ENCODE peak calls at places on chromosomes 13 and 19, in five cellular contexts. M, R, T, I and A are unnamed samples.

GRCh38 chr19:5192568-5192967 is 148.0 kb downstream of the PTPRS start:
- DNase-seq in M (no peak), R (no peak), T (no peak), I (no peak), A (no peak)

GRCh38 chr19:11735375-11735774 is 3.4 kb downstream of the ZNF823 start:
- DNase-seq in M (no peak), R (no peak), T (no peak), I (no peak), A (no peak)

GRCh38 chr13:48647625-48648024 is 6.1 kb upstream of the CYSLTR2 start:
- DNase-seq in M (no peak), R (no peak), T (no peak), I (no peak), A (no peak)

GRCh38 chr19:18203408-18203862 is 407 bp downstream of the RAB3A start:
- DNase-seq in M (no peak), R (no peak), T (peak), I (no peak), A (no peak)

GRCh38 chr13:106515635-106516254 is 19.7 kb downstream of the EFNB2 start:
- DNase-seq in M (no peak), R (no peak), T (no peak), I (no peak), A (no peak)

GRCh38 chr13:40485611-40486517 is 180.6 kb downstream of the FOXO1 start:
- DNase-seq in M (no peak), R (no peak), T (no peak), I (no peak), A (no peak)

GRCh38 chr13:38905861-38906260 is 84.8 kb downstream of the STOML3 start:
- DNase-seq in M (no peak), R (no peak), T (no peak), I (no peak), A (no peak)

GRCh38 chr13:114179087-114179658 is at the start of gene CFAP97D2:
- DNase-seq in M (no peak), R (no peak), T (no peak), I (no peak), A (no peak)

GRCh38 chr19:48393559-48394330 is at the start of gene GRIN2D:
- DNase-seq in M (peak), R (no peak), T (no peak), I (no peak), A (peak)

GRCh38 chr13:52003551-52003950 is 7.7 kb downstream of the ATP7B start:
- DNase-seq in M (no peak), R (no peak), T (no peak), I (no peak), A (no peak)

GRCh38 chr13:114064516-114065140 is 67.8 kb downstream of the RASA3 start:
- DNase-seq in M (peak), R (peak), T (peak), I (peak), A (no peak)

GRCh38 chr13:47112900-47113299 is 216.0 kb upstream of the HTR2A start:
- DNase-seq in M (no peak), R (no peak), T (no peak), I (no peak), A (no peak)

DNA sequence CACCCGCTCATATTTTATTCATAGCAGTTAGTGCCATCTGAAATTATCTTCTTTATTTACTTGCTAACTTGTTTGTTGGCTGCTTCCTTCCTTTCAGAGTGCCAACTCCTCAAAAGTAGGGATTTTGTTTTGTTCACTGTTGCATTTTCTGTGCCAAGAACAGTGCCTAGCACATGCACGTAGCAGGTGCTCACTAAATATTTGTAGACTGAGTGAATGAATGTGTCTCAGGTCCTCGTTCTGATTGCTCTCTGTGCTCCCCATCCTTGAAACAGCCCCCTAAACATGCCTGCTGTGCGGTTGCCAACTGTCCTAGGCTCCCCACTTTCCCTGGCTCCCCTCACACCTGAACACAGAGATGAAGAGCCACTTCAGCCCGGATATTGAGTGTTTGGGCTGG is 1.5 kb downstream of the GIPC1 start:
- DNase-seq in M (no peak), R (no peak), T (no peak), I (no peak), A (no peak)
- H3K27ac ChIP-seq in M (peak), R (no peak), T (no peak), I (peak), A (no peak)

DNA sequence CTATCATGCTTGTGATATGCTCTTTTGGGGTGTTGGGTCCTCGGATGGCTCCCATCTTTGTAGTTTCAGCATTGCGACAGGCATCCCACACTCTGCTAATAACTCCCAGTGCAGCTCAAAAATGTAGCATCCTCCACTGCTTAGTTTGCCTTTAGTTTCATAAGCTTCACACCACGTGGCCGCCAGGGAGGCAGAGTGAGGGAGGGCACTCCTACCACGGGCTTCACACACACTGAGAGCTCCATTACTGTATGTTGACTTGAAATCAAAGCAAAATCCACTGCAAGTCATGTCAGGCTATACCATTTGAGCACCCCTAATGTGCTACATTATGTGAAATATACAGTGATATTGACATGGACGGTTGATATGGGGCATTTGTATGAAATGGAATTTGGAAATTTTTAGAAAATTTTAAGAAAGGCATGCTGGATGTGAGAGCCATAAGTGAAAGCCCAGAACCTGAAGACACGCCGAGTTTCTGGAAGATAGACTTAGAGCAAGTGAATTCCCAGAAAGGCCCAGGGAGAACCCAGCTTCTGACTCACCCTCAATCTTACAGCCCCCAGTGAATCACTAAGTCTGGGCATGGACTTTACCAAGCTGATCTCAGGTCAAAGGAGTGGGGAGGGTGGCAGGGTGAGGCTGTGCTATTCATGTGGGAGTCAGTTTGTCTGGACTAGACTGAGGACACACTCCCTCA is 94.1 kb downstream of the HSPH1 start:
- DNase-seq in M (peak), R (no peak), T (no peak), I (peak), A (peak)
- H3K4me3 ChIP-seq in M (no peak), R (no peak), T (no peak), I (no peak), A (no peak)

GRCh38 chr19:7328647-7329046 is 20.1 kb upstream of the ARHGEF18 start:
- DNase-seq in M (no peak), R (no peak), T (no peak), I (no peak), A (no peak)
- TF ChIP-seq CTCF in M (no peak), R (no peak), T (no peak), I (no peak), A (no peak)

GRCh38 chr19:30596268-30596667 is 224.1 kb downstream of the ZNF536 start:
- DNase-seq in M (no peak), R (no peak), T (no peak), I (no peak), A (no peak)

GRCh38 chr19:30596813-30597399 is 224.7 kb downstream of the ZNF536 start:
- DNase-seq in M (no peak), R (no peak), T (no peak), I (no peak), A (no peak)

GRCh38 chr19:30593975-30594925 is 222.1 kb downstream of the ZNF536 start:
- DNase-seq in M (no peak), R (no peak), T (no peak), I (no peak), A (no peak)

GRCh38 chr19:30602661-30603322 is 230.6 kb downstream of the ZNF536 start:
- DNase-seq in M (no peak), R (no peak), T (no peak), I (no peak), A (no peak)

GRCh38 chr19:30598688-30599087 is 226.5 kb downstream of the ZNF536 start:
- DNase-seq in M (no peak), R (no peak), T (no peak), I (no peak), A (no peak)
- H3K27ac ChIP-seq in M (no peak), R (no peak), T (no peak), I (no peak), A (no peak)

DNA sequence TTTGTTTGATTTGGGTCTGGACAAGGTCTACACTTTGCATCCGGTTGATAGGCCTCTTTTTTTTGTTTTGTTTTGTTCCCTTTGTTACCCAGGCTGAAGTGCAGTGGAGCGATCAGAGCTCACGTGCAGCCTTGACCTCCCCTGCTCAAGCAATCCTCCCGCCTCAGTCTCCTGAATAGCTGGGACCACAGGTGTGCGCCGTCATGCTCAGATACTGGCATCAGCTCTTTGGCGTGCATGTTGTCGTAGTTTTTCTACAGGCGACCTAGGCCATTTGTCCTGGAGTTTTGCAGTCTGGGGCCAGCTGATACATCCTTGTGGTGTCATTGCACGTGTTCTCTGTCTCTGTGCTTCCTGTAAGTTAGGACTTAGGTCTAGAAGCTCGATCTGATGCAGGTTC is 16.3 kb downstream of the PAK4 start:
- DNase-seq in M (no peak), R (no peak), T (no peak), I (no peak), A (no peak)
- H3K4me3 ChIP-seq in M (no peak), R (no peak), T (no peak), I (no peak), A (no peak)